ENCODE peak calls at places on chromosomes 3 and 15, in five cellular contexts. G, J, Y, X and O are unnamed samples.
A peak's percentile ranks its signal among the peaks of the same experiment; 100 is the strongest.

GRCh38 chr3:78238811-78239210 is 1198.9 kb downstream of the ROBO2 start:
- DNase-seq in G (no peak), Y (no peak), J (no peak), X (no peak), O (no peak)

GRCh38 chr3:28348286-28348636 is 260 bp upstream of the ZCWPW2 start:
- DNase-seq in J (no peak), Y (no peak), X (no peak), G (no peak), O (no peak)

GRCh38 chr3:8453153-8453552 is 48.5 kb upstream of the LMCD1 start:
- DNase-seq in X (no peak), Y (no peak), J (no peak), G (no peak), O (no peak)

GRCh38 chr3:179671709-179672337 is 19.0 kb downstream of the USP13 start:
- DNase-seq in J (no peak), G (peak; percentile 46), X (no peak), Y (peak; percentile 16), O (no peak)

GRCh38 chr15:90463381-90463780 is 66.3 kb upstream of the CRTC3 start:
- DNase-seq in X (no peak), Y (peak; percentile 54), G (peak; percentile 45), J (no peak), O (no peak)

GRCh38 chr3:167166012-167166411 is 214.1 kb downstream of the ZBBX start:
- DNase-seq in J (no peak), G (no peak), X (no peak), Y (no peak), O (no peak)

GRCh38 chr3:58260261-58260731 is 22.7 kb downstream of the ABHD6 start:
- DNase-seq in X (no peak), Y (no peak), J (no peak), G (no peak), O (no peak)

GRCh38 chr3:151156618-151157216 is 46.3 kb downstream of the GPR171 start:
- DNase-seq in X (no peak), G (no peak), Y (no peak), J (no peak), O (no peak)

GRCh38 chr3:2983987-2984724 is 126.0 kb downstream of the IL5RA start:
- DNase-seq in G (no peak), J (no peak), Y (no peak), X (no peak), O (no peak)

DNA sequence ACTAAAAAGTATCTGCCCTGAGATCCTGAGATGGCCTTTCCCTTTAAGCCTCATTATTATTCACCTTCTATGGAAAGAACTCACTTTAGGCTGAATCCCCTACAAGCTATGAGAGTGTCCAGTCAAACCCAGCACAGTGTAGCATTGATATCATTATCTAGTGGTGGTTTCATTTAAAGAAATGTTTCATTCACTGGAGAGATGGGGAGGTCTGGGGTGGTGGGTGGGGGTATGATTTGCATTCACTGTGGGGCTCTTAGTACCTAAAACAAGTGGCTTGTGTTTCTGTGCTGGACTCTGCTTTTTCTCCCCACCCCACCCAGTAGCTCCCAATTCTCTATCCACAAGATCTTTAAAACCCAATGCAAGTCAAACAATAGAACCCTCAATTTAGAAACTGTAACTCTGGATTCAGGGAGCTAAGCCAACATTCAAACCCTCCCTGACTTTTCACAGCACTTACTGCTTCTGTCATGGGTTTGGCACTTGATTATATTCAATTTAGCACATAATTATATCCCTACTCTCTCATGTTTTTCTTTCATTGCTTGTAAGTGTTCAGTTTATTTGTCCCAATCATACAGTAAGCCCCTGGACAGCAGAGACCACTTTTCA is 310.6 kb upstream of the THBS1 start:
- DNase-seq in J (no peak), G (no peak), X (no peak), Y (no peak), O (no peak)
- TF ChIP-seq POLR2A in J (no peak), G (no peak), X (no peak), Y (no peak), O (no peak)

GRCh38 chr3:16923112-16923511 is 38.4 kb downstream of the PLCL2 start:
- DNase-seq in Y (no peak), X (no peak), J (no peak), G (no peak), O (no peak)

GRCh38 chr3:16932877-16933276 is 48.1 kb downstream of the PLCL2 start:
- DNase-seq in Y (no peak), G (no peak), J (no peak), X (no peak), O (no peak)

GRCh38 chr3:16927485-16927884 is 42.7 kb downstream of the PLCL2 start:
- DNase-seq in G (no peak), Y (no peak), J (no peak), X (no peak), O (no peak)

GRCh38 chr3:16928386-16929132 is 43.8 kb downstream of the PLCL2 start:
- DNase-seq in Y (no peak), G (no peak), J (no peak), X (no peak), O (no peak)
- H3K4me1 ChIP-seq in Y (peaks cover 29% of the 10 kb centered on the region), G (no peaks in the 10 kb centered on the region), J (peaks cover 11% of the 10 kb centered on the region), X (peaks cover 26% of the 10 kb centered on the region), O (peaks cover 17% of the 10 kb centered on the region)

GRCh38 chr3:48426401-48426909 is 3.4 kb downstream of the PLXNB1 start:
- DNase-seq in X (no peak), J (no peak), G (no peak), Y (peak; percentile 49), O (no peak)

GRCh38 chr3:48427630-48427962 is 2.3 kb downstream of the PLXNB1 start:
- DNase-seq in Y (no peak), G (no peak), J (no peak), X (no peak), O (peak; percentile 46)

GRCh38 chr3:48428088-48428862 is 1.6 kb downstream of the PLXNB1 start:
- DNase-seq in X (no peak), G (no peak), J (peak; percentile 38), Y (no peak), O (no peak)

GRCh38 chr3:48425281-48425812 is 4.5 kb downstream of the PLXNB1 start:
- DNase-seq in J (peak; percentile 73), G (peak; percentile 65), X (no peak), Y (peak; percentile 60), O (peak; percentile 37)

GRCh38 chr3:48426944-48427629 is 2.8 kb downstream of the PLXNB1 start:
- DNase-seq in Y (no peak), G (no peak), J (no peak), X (no peak), O (peak; percentile 47)
- H3K4me3 ChIP-seq in Y (peak overlapping the region; percentile 76), G (peak overlapping the region; percentile 62), J (peak overlapping the region; percentile 6), X (peak overlapping the region; percentile 74), O (no peak overlapping the region)

GRCh38 chr3:72446406-72447058 is 401.7 kb downstream of the SHQ1 start:
- DNase-seq in J (no peak), G (no peak), X (peak; percentile 41), Y (no peak), O (no peak)
- TF ChIP-seq POLR2A in J (no peak), G (no peak), X (no peak), Y (no peak), O (no peak)

GRCh38 chr3:107212709-107213664 is 164.3 kb upstream of the CCDC54 start:
- DNase-seq in X (no peak), G (no peak), J (no peak), Y (no peak), O (no peak)
- H3K4me1 ChIP-seq in X (peaks cover 46% of the 10 kb centered on the region), G (no peaks in the 10 kb centered on the region), J (peaks cover 14% of the 10 kb centered on the region), Y (peaks cover 28% of the 10 kb centered on the region), O (peaks cover 32% of the 10 kb centered on the region)

GRCh38 chr3:171838218-171838720 is 4.9 kb upstream of the TMEM212 start:
- DNase-seq in J (peak; percentile 71), X (peak; percentile 31), G (peak; percentile 69), Y (peak; percentile 68), O (peak; percentile 86)
- H3K4me3 ChIP-seq in J (no peak overlapping the region), X (no peak overlapping the region), G (peak overlapping the region; percentile 22), Y (peak overlapping the region; percentile 20), O (no peak overlapping the region)